ENCODE peak calls at places on chromosomes 3 and 15, in five cellular contexts. One of them, this sample, is unnamed.

GRCh38 chr15:77749236-77749997 is 116.7 kb upstream of the LINGO1 start:
- DNase-seq in fibroblast of lung: no peak
- DNase-seq in cardiac fibroblast: no peak
- DNase-seq in GM23338: peak
- DNase-seq in upper lobe of left lung: no peak
- DNase-seq in this sample: no peak

GRCh38 chr3:111621535-111621934 is 26.4 kb upstream of the ZBED2 start:
- DNase-seq in fibroblast of lung: no peak
- DNase-seq in cardiac fibroblast: no peak
- DNase-seq in GM23338: peak
- DNase-seq in upper lobe of left lung: no peak
- DNase-seq in this sample: no peak

GRCh38 chr15:36594556-36595090 is 15.2 kb downstream of the CDIN1 start:
- DNase-seq in fibroblast of lung: no peak
- DNase-seq in cardiac fibroblast: no peak
- DNase-seq in GM23338: no peak
- DNase-seq in upper lobe of left lung: no peak
- DNase-seq in this sample: no peak

GRCh38 chr15:57138260-57138895 is 219.9 kb downstream of the TCF12 start:
- DNase-seq in fibroblast of lung: peak
- DNase-seq in cardiac fibroblast: peak
- DNase-seq in GM23338: peak
- DNase-seq in upper lobe of left lung: no peak
- DNase-seq in this sample: peak

GRCh38 chr3:197490098-197490497 is 65.7 kb downstream of the BDH1 start:
- DNase-seq in fibroblast of lung: peak
- DNase-seq in cardiac fibroblast: peak
- DNase-seq in GM23338: no peak
- DNase-seq in upper lobe of left lung: no peak
- DNase-seq in this sample: peak

GRCh38 chr15:88835119-88835518 is 31.9 kb downstream of the ACAN start:
- DNase-seq in fibroblast of lung: no peak
- DNase-seq in cardiac fibroblast: peak
- DNase-seq in GM23338: no peak
- DNase-seq in upper lobe of left lung: no peak
- DNase-seq in this sample: peak

GRCh38 chr3:63168179-63168578 is 109.9 kb upstream of the SYNPR start:
- DNase-seq in fibroblast of lung: no peak
- DNase-seq in cardiac fibroblast: no peak
- DNase-seq in GM23338: no peak
- DNase-seq in upper lobe of left lung: no peak
- DNase-seq in this sample: no peak

GRCh38 chr3:71066849-71067261 is 516.7 kb downstream of the FOXP1 start:
- DNase-seq in fibroblast of lung: peak
- DNase-seq in cardiac fibroblast: peak
- DNase-seq in GM23338: no peak
- DNase-seq in upper lobe of left lung: no peak
- DNase-seq in this sample: peak

GRCh38 chr15:87121357-87121756 is 1041.7 kb downstream of the AGBL1 start:
- DNase-seq in fibroblast of lung: no peak
- DNase-seq in cardiac fibroblast: peak
- DNase-seq in GM23338: no peak
- DNase-seq in upper lobe of left lung: no peak
- DNase-seq in this sample: peak

GRCh38 chr15:70345251-70346019 is 247.7 kb upstream of the TLE3 start:
- DNase-seq in fibroblast of lung: no peak
- DNase-seq in cardiac fibroblast: no peak
- DNase-seq in GM23338: no peak
- DNase-seq in upper lobe of left lung: no peak
- DNase-seq in this sample: no peak

GRCh38 chr15:70343961-70344360 is 246.2 kb upstream of the TLE3 start:
- DNase-seq in fibroblast of lung: no peak
- DNase-seq in cardiac fibroblast: no peak
- DNase-seq in GM23338: no peak
- DNase-seq in upper lobe of left lung: no peak
- DNase-seq in this sample: no peak

GRCh38 chr15:70342141-70342540 is 244.4 kb upstream of the TLE3 start:
- DNase-seq in fibroblast of lung: no peak
- DNase-seq in cardiac fibroblast: no peak
- DNase-seq in GM23338: no peak
- DNase-seq in upper lobe of left lung: no peak
- DNase-seq in this sample: no peak

GRCh38 chr15:70342554-70343548 is 245.1 kb upstream of the TLE3 start:
- DNase-seq in fibroblast of lung: no peak
- DNase-seq in cardiac fibroblast: no peak
- DNase-seq in GM23338: no peak
- DNase-seq in upper lobe of left lung: no peak
- DNase-seq in this sample: no peak

GRCh38 chr15:70344666-70345065 is 246.9 kb upstream of the TLE3 start:
- DNase-seq in fibroblast of lung: no peak
- DNase-seq in cardiac fibroblast: no peak
- DNase-seq in GM23338: no peak
- DNase-seq in upper lobe of left lung: peak
- DNase-seq in this sample: no peak
- TF ChIP-seq CTCF in fibroblast of lung: no peak
- TF ChIP-seq CTCF in cardiac fibroblast: no peak
- TF ChIP-seq CTCF in GM23338: no peak
- TF ChIP-seq CTCF in upper lobe of left lung: no peak
- TF ChIP-seq CTCF in this sample: no peak

DNA sequence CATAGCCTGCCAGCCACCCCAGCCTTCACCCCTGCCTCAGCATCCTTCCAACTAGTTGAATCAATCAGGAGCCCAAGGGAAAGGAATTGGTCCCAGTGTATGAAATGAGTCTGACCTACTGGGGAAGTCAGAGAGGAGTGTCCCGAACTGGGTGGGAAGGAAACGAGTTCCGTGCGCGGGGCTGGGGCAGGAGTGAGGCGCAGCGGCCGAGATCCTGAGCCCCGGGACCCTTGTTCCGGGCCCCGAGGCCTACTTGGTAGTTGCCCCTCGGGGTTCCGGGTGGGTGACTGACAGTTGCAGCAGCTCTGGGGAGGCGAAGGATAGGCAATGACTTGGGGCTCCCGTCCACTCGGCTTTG is 1.1 kb upstream of the PLCL2 start:
- DNase-seq in fibroblast of lung: no peak
- DNase-seq in cardiac fibroblast: no peak
- DNase-seq in GM23338: no peak
- DNase-seq in upper lobe of left lung: no peak
- DNase-seq in this sample: no peak
- H3K4me3 ChIP-seq in fibroblast of lung: no peak
- H3K4me3 ChIP-seq in cardiac fibroblast: peak
- H3K4me3 ChIP-seq in GM23338: peak
- H3K4me3 ChIP-seq in upper lobe of left lung: peak
- H3K4me3 ChIP-seq in this sample: peak

DNA sequence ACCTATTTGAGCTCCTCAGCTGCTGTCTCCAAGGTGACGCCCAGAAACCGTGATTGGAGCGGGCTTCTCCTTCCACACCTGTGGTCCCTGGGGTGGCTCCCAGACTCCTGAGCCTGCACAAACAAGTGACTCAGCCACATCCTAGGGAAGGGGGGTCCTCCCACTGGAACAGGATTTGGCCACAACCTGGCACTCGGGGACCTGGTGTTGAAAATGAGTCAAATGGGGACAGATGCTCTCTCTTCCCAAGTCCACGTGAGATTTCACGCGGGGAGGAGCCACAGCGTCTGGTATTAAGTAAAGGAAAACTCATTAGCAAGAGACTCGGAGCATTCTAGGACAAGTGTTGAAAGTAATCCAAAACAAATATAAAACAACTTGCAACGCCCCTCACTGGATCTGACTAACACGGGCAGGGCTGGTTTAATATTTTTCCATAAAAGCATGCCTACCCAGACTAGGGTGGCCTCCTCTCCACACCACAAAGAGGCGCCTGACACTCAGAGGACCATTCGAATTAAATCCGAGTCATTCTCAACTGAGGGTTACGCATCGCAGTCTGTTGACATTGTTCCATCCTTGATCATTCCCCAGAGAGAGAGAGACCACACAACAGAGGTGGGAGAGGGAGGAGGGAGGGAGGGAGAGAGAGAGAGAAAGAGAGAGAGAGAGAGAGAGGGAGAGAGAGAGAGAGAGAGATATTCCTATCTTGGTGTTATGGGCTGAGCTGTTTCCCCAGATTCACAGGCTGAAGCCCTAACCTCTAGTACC is 74.4 kb downstream of the MGLL start:
- DNase-seq in fibroblast of lung: peak
- DNase-seq in cardiac fibroblast: peak
- DNase-seq in GM23338: no peak
- DNase-seq in upper lobe of left lung: no peak
- DNase-seq in this sample: peak
- TF ChIP-seq CTCF in fibroblast of lung: no peak
- TF ChIP-seq CTCF in cardiac fibroblast: peak
- TF ChIP-seq CTCF in GM23338: no peak
- TF ChIP-seq CTCF in upper lobe of left lung: no peak
- TF ChIP-seq CTCF in this sample: peak

GRCh38 chr3:76698136-76698535 is 341.8 kb upstream of the ROBO2 start:
- DNase-seq in fibroblast of lung: no peak
- DNase-seq in cardiac fibroblast: no peak
- DNase-seq in GM23338: no peak
- DNase-seq in upper lobe of left lung: no peak
- DNase-seq in this sample: no peak
- H3K4me3 ChIP-seq in fibroblast of lung: no peak
- H3K4me3 ChIP-seq in cardiac fibroblast: no peak
- H3K4me3 ChIP-seq in GM23338: no peak
- H3K4me3 ChIP-seq in upper lobe of left lung: no peak
- H3K4me3 ChIP-seq in this sample: no peak

DNA sequence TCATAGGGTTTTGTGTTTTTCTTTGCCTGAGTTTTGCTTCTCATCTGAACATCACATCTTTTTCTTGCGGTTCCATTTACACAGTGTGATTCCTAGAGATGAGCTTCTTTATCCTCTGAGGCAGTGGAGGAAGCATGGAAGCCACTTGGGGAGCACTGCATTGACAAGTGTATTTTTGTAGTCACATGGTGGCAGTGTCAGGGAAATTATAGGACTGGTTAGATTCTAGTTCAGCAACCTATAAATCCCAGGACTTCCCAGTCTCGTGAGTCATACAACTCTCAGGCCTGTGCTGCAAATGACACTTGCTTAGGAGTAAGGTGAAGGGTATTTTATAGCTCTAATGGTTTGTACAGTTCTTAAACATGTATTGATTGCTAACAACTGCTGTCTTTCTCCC is 58.4 kb downstream of the RBM6 start:
- DNase-seq in fibroblast of lung: peak
- DNase-seq in cardiac fibroblast: peak
- DNase-seq in GM23338: no peak
- DNase-seq in upper lobe of left lung: no peak
- DNase-seq in this sample: peak
- TF ChIP-seq CTCF in fibroblast of lung: no peak
- TF ChIP-seq CTCF in cardiac fibroblast: no peak
- TF ChIP-seq CTCF in GM23338: no peak
- TF ChIP-seq CTCF in upper lobe of left lung: no peak
- TF ChIP-seq CTCF in this sample: no peak

GRCh38 chr3:134810850-134811249 is 15.8 kb downstream of the EPHB1 start:
- DNase-seq in fibroblast of lung: no peak
- DNase-seq in cardiac fibroblast: no peak
- DNase-seq in GM23338: peak
- DNase-seq in upper lobe of left lung: no peak
- DNase-seq in this sample: no peak
- H3K4me3 ChIP-seq in fibroblast of lung: no peak
- H3K4me3 ChIP-seq in cardiac fibroblast: no peak
- H3K4me3 ChIP-seq in GM23338: peak
- H3K4me3 ChIP-seq in upper lobe of left lung: no peak
- H3K4me3 ChIP-seq in this sample: no peak

This sample was measured in AG10803.